ENCODE peak calls at places on chromosome 9, in eight cellular contexts. One of them, this sample, is unnamed.

GRCh38 chr9:86907346-86907745 is 40.0 kb downstream of the GAS1 start:
- DNase-seq in activated T-cell treated with anti-CD3 and anti-CD28 coated beads, Interleukin-2, amount 50 U/mL, for 1 hour: no peak
- DNase-seq in neural crest cell: no peak
- DNase-seq in amniotic stem cell: no peak
- DNase-seq in hypothalamus: no peak
- DNase-seq in 8988T: no peak
- DNase-seq in cardiac muscle cell: no peak
- DNase-seq in HCEC 1CT: no peak
- DNase-seq in this sample: no peak

GRCh38 chr9:137357166-137357565 is 55.1 kb upstream of the NRARP start:
- DNase-seq in HCEC 1CT: no peak
- DNase-seq in 8988T: no peak
- DNase-seq in cardiac muscle cell: no peak
- DNase-seq in neural crest cell: no peak
- DNase-seq in activated T-cell treated with anti-CD3 and anti-CD28 coated beads, Interleukin-2, amount 50 U/mL, for 1 hour: no peak
- DNase-seq in hypothalamus: no peak
- DNase-seq in amniotic stem cell: no peak
- DNase-seq in this sample: no peak

GRCh38 chr9:89837152-89837551 is 232.3 kb downstream of the GADD45G start:
- DNase-seq in neural crest cell: no peak
- DNase-seq in cardiac muscle cell: no peak
- DNase-seq in hypothalamus: no peak
- DNase-seq in activated T-cell treated with anti-CD3 and anti-CD28 coated beads, Interleukin-2, amount 50 U/mL, for 1 hour: no peak
- DNase-seq in 8988T: no peak
- DNase-seq in HCEC 1CT: no peak
- DNase-seq in amniotic stem cell: no peak
- DNase-seq in this sample: no peak

GRCh38 chr9:15147471-15147870 is 159.5 kb downstream of the TTC39B start:
- DNase-seq in activated T-cell treated with anti-CD3 and anti-CD28 coated beads, Interleukin-2, amount 50 U/mL, for 1 hour: no peak
- DNase-seq in hypothalamus: no peak
- DNase-seq in 8988T: no peak
- DNase-seq in neural crest cell: no peak
- DNase-seq in cardiac muscle cell: no peak
- DNase-seq in HCEC 1CT: peak
- DNase-seq in amniotic stem cell: no peak
- DNase-seq in this sample: no peak

GRCh38 chr9:109179801-109180523 is 12.9 kb upstream of the FRRS1L start:
- DNase-seq in hypothalamus: no peak
- DNase-seq in amniotic stem cell: no peak
- DNase-seq in cardiac muscle cell: no peak
- DNase-seq in 8988T: no peak
- DNase-seq in HCEC 1CT: no peak
- DNase-seq in neural crest cell: no peak
- DNase-seq in activated T-cell treated with anti-CD3 and anti-CD28 coated beads, Interleukin-2, amount 50 U/mL, for 1 hour: no peak
- DNase-seq in this sample: no peak

GRCh38 chr9:109122726-109123621 is 3.2 kb upstream of the TMEM245 start:
- DNase-seq in hypothalamus: no peak
- DNase-seq in amniotic stem cell: no peak
- DNase-seq in activated T-cell treated with anti-CD3 and anti-CD28 coated beads, Interleukin-2, amount 50 U/mL, for 1 hour: no peak
- DNase-seq in cardiac muscle cell: no peak
- DNase-seq in neural crest cell: no peak
- DNase-seq in HCEC 1CT: no peak
- DNase-seq in 8988T: no peak
- DNase-seq in this sample: no peak

GRCh38 chr9:77450093-77450475 is 198.0 kb downstream of the GNA14 start:
- DNase-seq in activated T-cell treated with anti-CD3 and anti-CD28 coated beads, Interleukin-2, amount 50 U/mL, for 1 hour: no peak
- DNase-seq in cardiac muscle cell: no peak
- DNase-seq in HCEC 1CT: no peak
- DNase-seq in hypothalamus: no peak
- DNase-seq in amniotic stem cell: no peak
- DNase-seq in 8988T: no peak
- DNase-seq in neural crest cell: no peak
- DNase-seq in this sample: no peak

GRCh38 chr9:137279741-137280477 is 2.4 kb downstream of the TOR4A start:
- DNase-seq in 8988T: no peak
- DNase-seq in neural crest cell: no peak
- DNase-seq in HCEC 1CT: no peak
- DNase-seq in amniotic stem cell: no peak
- DNase-seq in hypothalamus: no peak
- DNase-seq in activated T-cell treated with anti-CD3 and anti-CD28 coated beads, Interleukin-2, amount 50 U/mL, for 1 hour: no peak
- DNase-seq in cardiac muscle cell: no peak
- DNase-seq in this sample: no peak

GRCh38 chr9:69379250-69379982 is 54.4 kb downstream of the ENTREP1 start:
- DNase-seq in activated T-cell treated with anti-CD3 and anti-CD28 coated beads, Interleukin-2, amount 50 U/mL, for 1 hour: no peak
- DNase-seq in cardiac muscle cell: no peak
- DNase-seq in neural crest cell: no peak
- DNase-seq in amniotic stem cell: no peak
- DNase-seq in hypothalamus: no peak
- DNase-seq in HCEC 1CT: peak
- DNase-seq in 8988T: no peak
- DNase-seq in this sample: no peak

GRCh38 chr9:130045657-130046450 is 2.9 kb upstream of the FNBP1 start:
- DNase-seq in cardiac muscle cell: no peak
- DNase-seq in 8988T: no peak
- DNase-seq in neural crest cell: no peak
- DNase-seq in amniotic stem cell: no peak
- DNase-seq in HCEC 1CT: no peak
- DNase-seq in hypothalamus: no peak
- DNase-seq in activated T-cell treated with anti-CD3 and anti-CD28 coated beads, Interleukin-2, amount 50 U/mL, for 1 hour: no peak
- DNase-seq in this sample: no peak

GRCh38 chr9:21872696-21873095 is 70.3 kb downstream of the MTAP start:
- DNase-seq in HCEC 1CT: no peak
- DNase-seq in activated T-cell treated with anti-CD3 and anti-CD28 coated beads, Interleukin-2, amount 50 U/mL, for 1 hour: no peak
- DNase-seq in hypothalamus: no peak
- DNase-seq in 8988T: no peak
- DNase-seq in neural crest cell: no peak
- DNase-seq in amniotic stem cell: no peak
- DNase-seq in cardiac muscle cell: no peak
- DNase-seq in this sample: no peak

GRCh38 chr9:132404228-132404881 is 2.3 kb downstream of the TTF1 start:
- DNase-seq in amniotic stem cell: no peak
- DNase-seq in hypothalamus: no peak
- DNase-seq in activated T-cell treated with anti-CD3 and anti-CD28 coated beads, Interleukin-2, amount 50 U/mL, for 1 hour: no peak
- DNase-seq in 8988T: no peak
- DNase-seq in HCEC 1CT: no peak
- DNase-seq in cardiac muscle cell: no peak
- DNase-seq in neural crest cell: no peak
- DNase-seq in this sample: no peak

GRCh38 chr9:126860757-126861466 is 473 bp downstream of the ZBTB34 start:
- DNase-seq in 8988T: no peak
- DNase-seq in amniotic stem cell: no peak
- DNase-seq in activated T-cell treated with anti-CD3 and anti-CD28 coated beads, Interleukin-2, amount 50 U/mL, for 1 hour: peak
- DNase-seq in hypothalamus: no peak
- DNase-seq in neural crest cell: peak
- DNase-seq in cardiac muscle cell: peak
- DNase-seq in HCEC 1CT: peak
- DNase-seq in this sample: no peak

GRCh38 chr9:92740446-92740961 is 24.1 kb downstream of the BICD2 start:
- DNase-seq in neural crest cell: no peak
- DNase-seq in activated T-cell treated with anti-CD3 and anti-CD28 coated beads, Interleukin-2, amount 50 U/mL, for 1 hour: no peak
- DNase-seq in hypothalamus: no peak
- DNase-seq in 8988T: no peak
- DNase-seq in amniotic stem cell: no peak
- DNase-seq in HCEC 1CT: no peak
- DNase-seq in cardiac muscle cell: no peak
- DNase-seq in this sample: no peak

GRCh38 chr9:4714266-4715016 is 26.6 kb downstream of the AK3 start:
- DNase-seq in activated T-cell treated with anti-CD3 and anti-CD28 coated beads, Interleukin-2, amount 50 U/mL, for 1 hour: no peak
- DNase-seq in amniotic stem cell: no peak
- DNase-seq in HCEC 1CT: no peak
- DNase-seq in 8988T: no peak
- DNase-seq in cardiac muscle cell: no peak
- DNase-seq in neural crest cell: no peak
- DNase-seq in hypothalamus: no peak
- DNase-seq in this sample: no peak

GRCh38 chr9:36063804-36064447 is 27.2 kb downstream of the RECK start:
- DNase-seq in neural crest cell: no peak
- DNase-seq in 8988T: no peak
- DNase-seq in HCEC 1CT: peak
- DNase-seq in hypothalamus: no peak
- DNase-seq in cardiac muscle cell: peak
- DNase-seq in amniotic stem cell: no peak
- DNase-seq in activated T-cell treated with anti-CD3 and anti-CD28 coated beads, Interleukin-2, amount 50 U/mL, for 1 hour: no peak
- DNase-seq in this sample: no peak

GRCh38 chr9:36450110-36450732 is 50.2 kb upstream of the RNF38 start:
- DNase-seq in 8988T: no peak
- DNase-seq in neural crest cell: no peak
- DNase-seq in hypothalamus: no peak
- DNase-seq in cardiac muscle cell: peak
- DNase-seq in activated T-cell treated with anti-CD3 and anti-CD28 coated beads, Interleukin-2, amount 50 U/mL, for 1 hour: no peak
- DNase-seq in HCEC 1CT: peak
- DNase-seq in amniotic stem cell: no peak
- DNase-seq in this sample: no peak

GRCh38 chr9:92807757-92808725 is 43.4 kb upstream of the BICD2 start:
- DNase-seq in amniotic stem cell: no peak
- DNase-seq in hypothalamus: no peak
- DNase-seq in 8988T: no peak
- DNase-seq in cardiac muscle cell: peak
- DNase-seq in activated T-cell treated with anti-CD3 and anti-CD28 coated beads, Interleukin-2, amount 50 U/mL, for 1 hour: peak
- DNase-seq in neural crest cell: no peak
- DNase-seq in HCEC 1CT: no peak
- DNase-seq in this sample: no peak